ENCODE peak calls at places on chromosome 16, in eight cellular contexts. J, N, W, E, H, F, M and P are unnamed samples.

GRCh38 chr16:89031715-89032659 is 55.0 kb upstream of the CBFA2T3 start:
- DNase-seq in F (peak; percentile 90), M (peak; percentile 32), J (no peak), W (peak; percentile 16), N (peak; percentile 37), E (peak; percentile 28), H (no peak), P (no peak)

GRCh38 chr16:82585675-82586074 is 41.1 kb upstream of the CDH13 start:
- DNase-seq in M (no peak), J (no peak), F (no peak), W (no peak), E (no peak), H (no peak), N (no peak), P (peak; percentile 37)

GRCh38 chr16:78291642-78292041 is 192.2 kb downstream of the WWOX start:
- DNase-seq in H (no peak), N (no peak), W (peak; percentile 7), M (no peak), E (peak; percentile 24), J (no peak), F (no peak), P (no peak)

GRCh38 chr16:67149276-67150057 is 1.3 kb downstream of the B3GNT9 start:
- DNase-seq in N (no peak), J (no peak), W (no peak), H (no peak), M (no peak), F (peak; percentile 70), E (no peak), P (no peak)

GRCh38 chr16:19757762-19758595 is 39.9 kb downstream of the IQCK start:
- DNase-seq in N (no peak), H (no peak), W (no peak), M (no peak), J (no peak), E (no peak), F (no peak), P (no peak)

GRCh38 chr16:66933776-66934137 is 445 bp downstream of the CIAO2B start:
- DNase-seq in E (no peak), N (no peak), F (no peak), J (no peak), H (no peak), M (no peak), W (no peak), P (peak; percentile 42)

GRCh38 chr16:10870137-10870776 is 6.7 kb upstream of the CIITA start:
- DNase-seq in W (no peak), J (no peak), E (no peak), N (no peak), F (no peak), H (no peak), M (no peak), P (no peak)

GRCh38 chr16:66881014-66881417 is 701 bp downstream of the PDP2 start:
- DNase-seq in N (no peak), M (no peak), E (no peak), F (no peak), J (no peak), H (no peak), W (no peak), P (no peak)

GRCh38 chr16:89360760-89361435 is 129.5 kb downstream of the ANKRD11 start:
- DNase-seq in F (peak; percentile 92), M (no peak), N (peak; percentile 40), E (no peak), W (no peak), J (no peak), H (no peak), P (no peak)

DNA sequence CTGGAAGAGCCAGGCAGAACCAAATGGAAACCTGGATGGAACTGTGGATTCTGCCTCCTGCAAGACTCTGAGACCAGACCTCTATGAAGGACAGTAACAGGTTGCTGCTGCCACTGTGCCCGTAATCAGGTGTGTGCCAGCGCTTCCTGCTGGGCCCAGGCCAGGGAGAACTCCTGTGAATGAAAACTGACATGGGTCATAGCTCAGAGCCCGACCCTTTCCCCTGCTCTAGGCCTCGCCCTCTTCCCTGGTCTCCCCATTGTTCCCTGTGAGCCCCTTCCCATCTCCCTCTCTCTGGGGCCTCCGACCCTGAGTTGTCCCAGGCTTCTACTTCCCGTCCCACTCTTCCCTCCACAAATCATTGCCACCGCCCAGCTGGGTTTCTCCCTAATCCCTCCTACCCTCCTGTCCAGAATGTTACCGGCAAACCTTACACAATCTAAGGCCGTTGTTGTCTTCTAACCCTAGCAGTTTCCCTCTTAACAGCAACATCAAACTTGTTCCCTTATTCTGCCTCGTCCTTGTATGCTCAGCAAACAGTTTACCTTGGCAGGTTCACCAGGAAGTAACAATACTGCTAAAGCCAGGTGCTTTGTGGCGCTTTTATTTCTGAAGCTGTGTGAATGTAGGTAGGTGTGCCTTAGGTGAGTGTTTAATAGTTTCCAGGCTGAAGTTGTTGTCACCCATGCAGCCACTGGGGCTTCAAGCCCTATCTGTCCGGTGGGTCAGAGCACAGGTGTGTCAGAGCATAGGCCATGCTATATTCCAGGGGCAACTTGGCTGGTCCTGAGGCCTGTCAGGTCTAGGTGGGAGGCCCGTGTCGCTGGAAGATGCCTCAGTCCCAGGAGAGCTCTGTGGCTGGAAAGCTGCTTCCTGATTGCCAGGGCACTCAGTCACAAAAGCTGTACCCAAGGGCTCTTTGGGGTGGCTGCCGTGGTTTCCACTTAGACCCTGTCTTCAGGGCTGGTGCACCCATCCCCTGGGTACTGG is 32.0 kb downstream of the SMPD3 start:
- DNase-seq in F (peak; percentile 3), W (no peak), N (peak; percentile 66), H (no peak), M (no peak), J (no peak), E (no peak), P (no peak)
- H3K27me3 ChIP-seq in F (no peaks in the 10 kb centered on the region), W (peaks cover under 1% of the 10 kb centered on the region), N (no peaks in the 10 kb centered on the region), H (peaks cover 6% of the 10 kb centered on the region), M (no peaks in the 10 kb centered on the region), J (peaks cover 11% of the 10 kb centered on the region), E (no peaks in the 10 kb centered on the region), P (peaks cover 3% of the 10 kb centered on the region)

GRCh38 chr16:379183-379960 is 2.4 kb downstream of the PGAP6 start:
- DNase-seq in J (no peak), H (no peak), F (peak; percentile 74), N (peak; percentile 93), W (no peak), M (no peak), E (no peak), P (no peak)

GRCh38 chr16:379961-380836 is 1.6 kb downstream of the PGAP6 start:
- DNase-seq in J (no peak), E (no peak), M (no peak), F (no peak), H (no peak), N (no peak), W (no peak), P (no peak)

GRCh38 chr16:376817-377418 is 4.9 kb downstream of the PGAP6 start:
- DNase-seq in N (no peak), J (no peak), M (no peak), E (no peak), W (no peak), H (no peak), F (peak; percentile 70), P (no peak)

GRCh38 chr16:377419-377951 is 4.3 kb downstream of the PGAP6 start:
- DNase-seq in W (no peak), J (no peak), H (no peak), E (no peak), F (peak; percentile 76), N (no peak), M (no peak), P (no peak)

DNA sequence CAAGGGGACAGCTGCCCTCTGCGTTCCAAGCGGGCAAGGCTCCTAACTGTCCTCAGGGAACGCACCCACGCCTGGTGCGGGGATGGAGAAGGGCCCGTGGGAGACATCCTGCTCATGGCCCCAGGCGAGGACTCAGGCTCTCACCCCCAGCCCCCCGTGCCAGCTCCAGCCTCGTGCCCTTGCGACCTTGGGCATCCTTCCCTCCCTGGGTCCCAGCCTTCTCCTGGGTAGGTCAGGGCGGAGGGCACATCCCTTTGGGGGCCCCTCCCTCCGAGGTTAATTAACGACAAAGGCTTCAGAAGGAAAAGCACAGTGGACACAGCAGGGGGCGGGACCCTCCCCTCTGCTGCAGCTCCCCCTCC is 3.0 kb downstream of the PGAP6 start:
- DNase-seq in F (peak; percentile 70), W (no peak), M (no peak), J (no peak), E (no peak), H (no peak), N (no peak), P (no peak)
- H3K4me3 ChIP-seq in F (no peak overlapping the region), W (no peak overlapping the region), M (no peak overlapping the region), J (no peak overlapping the region), E (no peak overlapping the region), H (no peak overlapping the region), N (peak overlapping the region; percentile 3), P (no peak overlapping the region)

DNA sequence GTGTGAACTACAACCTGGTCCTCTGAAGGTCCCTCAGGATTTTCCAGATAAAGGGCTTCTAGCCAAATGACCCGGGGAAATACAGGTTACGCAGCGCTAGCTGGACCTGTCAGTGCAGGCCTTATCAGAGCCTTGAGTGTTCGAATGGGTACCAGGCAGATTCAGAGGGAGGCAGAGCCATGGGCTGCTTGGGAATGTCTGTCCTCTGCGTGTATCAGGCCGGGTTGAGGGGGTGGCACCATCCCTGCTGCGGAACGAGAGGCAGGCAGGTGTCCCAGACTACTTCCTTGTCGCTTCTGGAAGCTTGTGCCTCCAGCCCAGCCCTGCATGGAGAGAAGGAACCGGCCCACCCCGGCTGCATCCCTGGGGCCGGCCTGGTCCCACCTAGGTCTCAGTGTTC is 33.6 kb upstream of the SSTR5 start:
- DNase-seq in N (no peak), H (no peak), J (no peak), W (no peak), F (no peak), M (no peak), E (no peak), P (no peak)
- H3K27me3 ChIP-seq in N (no peaks in the 10 kb centered on the region), H (peaks cover 30% of the 10 kb centered on the region), J (no peaks in the 10 kb centered on the region), W (peaks cover 67% of the 10 kb centered on the region), F (peaks cover 77% of the 10 kb centered on the region), M (no peaks in the 10 kb centered on the region), E (peaks cover 79% of the 10 kb centered on the region), P (peaks cover 32% of the 10 kb centered on the region)

GRCh38 chr16:56279914-56280313 is 88.6 kb downstream of the GNAO1 start:
- DNase-seq in M (no peak), J (no peak), E (no peak), W (no peak), F (no peak), N (no peak), H (no peak), P (no peak)

GRCh38 chr16:56278196-56278855 is 87.0 kb downstream of the GNAO1 start:
- DNase-seq in J (no peak), N (no peak), F (no peak), M (no peak), H (no peak), W (no peak), E (no peak), P (no peak)

GRCh38 chr16:56279132-56279531 is 87.8 kb downstream of the GNAO1 start:
- DNase-seq in H (no peak), E (no peak), M (no peak), F (peak; percentile 83), N (peak; percentile 29), J (no peak), W (no peak), P (no peak)

GRCh38 chr16:56282455-56282854 is 91.2 kb downstream of the GNAO1 start:
- DNase-seq in H (no peak), N (no peak), W (no peak), M (no peak), J (no peak), E (no peak), F (no peak), P (no peak)

DNA sequence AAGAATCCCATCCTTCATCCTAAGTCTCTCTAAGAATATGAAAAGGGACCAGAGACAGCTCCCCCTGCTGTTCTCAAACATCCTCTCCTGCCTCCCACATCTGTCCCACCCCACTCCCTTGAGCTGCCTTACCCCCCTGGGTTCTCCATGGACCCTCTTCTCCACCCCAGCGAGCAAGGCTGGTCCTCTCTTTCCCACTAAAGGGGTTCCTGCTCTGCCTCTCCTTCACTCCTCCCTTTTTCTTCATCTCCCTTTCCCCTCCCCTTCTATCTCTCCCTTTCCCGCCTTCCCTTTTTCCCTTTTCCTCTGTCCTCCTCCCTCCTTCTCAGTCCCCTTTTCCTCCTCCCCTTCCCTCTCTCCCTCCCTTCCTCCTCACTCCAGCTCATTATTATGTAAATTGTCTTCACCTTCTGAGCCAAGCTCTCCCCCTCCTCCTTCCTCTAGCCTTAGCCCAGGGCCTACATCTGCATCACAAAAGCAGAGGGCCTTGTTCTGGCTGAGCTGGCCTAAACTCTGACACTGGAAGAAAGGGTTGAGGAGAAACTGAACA is 90.0 kb downstream of the GNAO1 start:
- DNase-seq in H (no peak), N (no peak), E (no peak), F (no peak), W (no peak), J (no peak), M (no peak), P (no peak)
- H3K4me3 ChIP-seq in H (no peak overlapping the region), N (no peak overlapping the region), E (no peak overlapping the region), F (no peak overlapping the region), W (no peak overlapping the region), J (no peak overlapping the region), M (no peak overlapping the region), P (no peak overlapping the region)